ENCODE peak calls at places on chromosomes 3 and 15, in ten cellular contexts. One of them, this sample, is unnamed.
A peak's percentile ranks its signal among the peaks of the same experiment; 100 is the strongest.

GRCh38 chr3:46926039-46926438 is 48.5 kb downstream of the PTH1R start:
- DNase-seq in substantia nigra: no peak
- DNase-seq in activated B cell treated with CpG ODN at 0.5 μM for 24 hours: no peak
- DNase-seq in GM04503: no peak
- DNase-seq in neural crest cell: no peak
- DNase-seq in posterior vena cava: peak; percentile 78
- DNase-seq in activated gamma-delta T cell treated with Interleukin-2 at 50 U/mL for 16 hours: no peak
- DNase-seq in A549: no peak
- DNase-seq in H9: no peak
- DNase-seq in iPS DF 19.7: no peak
- DNase-seq in this sample: no peak

GRCh38 chr15:73051402-73051810 is 857 bp upstream of the NEO1 start:
- DNase-seq in substantia nigra: peak; percentile 27
- DNase-seq in activated B cell treated with CpG ODN at 0.5 μM for 24 hours: no peak
- DNase-seq in GM04503: no peak
- DNase-seq in neural crest cell: no peak
- DNase-seq in posterior vena cava: no peak
- DNase-seq in activated gamma-delta T cell treated with Interleukin-2 at 50 U/mL for 16 hours: no peak
- DNase-seq in A549: peak; percentile 38
- DNase-seq in H9: no peak
- DNase-seq in iPS DF 19.7: no peak
- DNase-seq in this sample: no peak

GRCh38 chr3:175605851-175606250 is 746.7 kb downstream of the NAALADL2 start:
- DNase-seq in substantia nigra: no peak
- DNase-seq in activated B cell treated with CpG ODN at 0.5 μM for 24 hours: no peak
- DNase-seq in GM04503: no peak
- DNase-seq in neural crest cell: no peak
- DNase-seq in posterior vena cava: no peak
- DNase-seq in activated gamma-delta T cell treated with Interleukin-2 at 50 U/mL for 16 hours: no peak
- DNase-seq in A549: no peak
- DNase-seq in H9: no peak
- DNase-seq in iPS DF 19.7: no peak
- DNase-seq in this sample: no peak

GRCh38 chr3:2568929-2569328 is 470.3 kb downstream of the CNTN4 start:
- DNase-seq in substantia nigra: no peak
- DNase-seq in activated B cell treated with CpG ODN at 0.5 μM for 24 hours: no peak
- DNase-seq in GM04503: no peak
- DNase-seq in neural crest cell: no peak
- DNase-seq in posterior vena cava: no peak
- DNase-seq in activated gamma-delta T cell treated with Interleukin-2 at 50 U/mL for 16 hours: no peak
- DNase-seq in A549: no peak
- DNase-seq in H9: no peak
- DNase-seq in iPS DF 19.7: no peak
- DNase-seq in this sample: no peak

GRCh38 chr3:54906763-54907162 is 21.1 kb downstream of the LRTM1 start:
- DNase-seq in substantia nigra: no peak
- DNase-seq in activated B cell treated with CpG ODN at 0.5 μM for 24 hours: no peak
- DNase-seq in GM04503: no peak
- DNase-seq in neural crest cell: no peak
- DNase-seq in posterior vena cava: no peak
- DNase-seq in activated gamma-delta T cell treated with Interleukin-2 at 50 U/mL for 16 hours: no peak
- DNase-seq in A549: no peak
- DNase-seq in H9: no peak
- DNase-seq in iPS DF 19.7: no peak
- DNase-seq in this sample: no peak

GRCh38 chr3:151236316-151236715 is 33.3 kb upstream of the GPR171 start:
- DNase-seq in substantia nigra: no peak
- DNase-seq in activated B cell treated with CpG ODN at 0.5 μM for 24 hours: no peak
- DNase-seq in GM04503: no peak
- DNase-seq in neural crest cell: no peak
- DNase-seq in posterior vena cava: no peak
- DNase-seq in activated gamma-delta T cell treated with Interleukin-2 at 50 U/mL for 16 hours: no peak
- DNase-seq in A549: no peak
- DNase-seq in H9: no peak
- DNase-seq in iPS DF 19.7: no peak
- DNase-seq in this sample: no peak

GRCh38 chr3:172511783-172512357 is 11.4 kb downstream of the TNFSF10 start:
- DNase-seq in substantia nigra: no peak
- DNase-seq in activated B cell treated with CpG ODN at 0.5 μM for 24 hours: no peak
- DNase-seq in GM04503: no peak
- DNase-seq in neural crest cell: no peak
- DNase-seq in posterior vena cava: peak; percentile 55
- DNase-seq in activated gamma-delta T cell treated with Interleukin-2 at 50 U/mL for 16 hours: no peak
- DNase-seq in A549: no peak
- DNase-seq in H9: no peak
- DNase-seq in iPS DF 19.7: no peak
- DNase-seq in this sample: no peak

GRCh38 chr3:163773136-163773535 is 1305.2 kb downstream of the SI start:
- DNase-seq in substantia nigra: no peak
- DNase-seq in activated B cell treated with CpG ODN at 0.5 μM for 24 hours: no peak
- DNase-seq in GM04503: no peak
- DNase-seq in neural crest cell: no peak
- DNase-seq in posterior vena cava: no peak
- DNase-seq in activated gamma-delta T cell treated with Interleukin-2 at 50 U/mL for 16 hours: no peak
- DNase-seq in A549: no peak
- DNase-seq in H9: no peak
- DNase-seq in iPS DF 19.7: no peak
- DNase-seq in this sample: no peak

GRCh38 chr15:70608156-70608555 is 155.2 kb downstream of the UACA start:
- DNase-seq in substantia nigra: no peak
- DNase-seq in activated B cell treated with CpG ODN at 0.5 μM for 24 hours: no peak
- DNase-seq in GM04503: no peak
- DNase-seq in neural crest cell: no peak
- DNase-seq in posterior vena cava: no peak
- DNase-seq in activated gamma-delta T cell treated with Interleukin-2 at 50 U/mL for 16 hours: no peak
- DNase-seq in A549: no peak
- DNase-seq in H9: no peak
- DNase-seq in iPS DF 19.7: no peak
- DNase-seq in this sample: no peak

GRCh38 chr15:88563638-88564037 is 17.2 kb upstream of the DET1 start:
- DNase-seq in substantia nigra: no peak
- DNase-seq in activated B cell treated with CpG ODN at 0.5 μM for 24 hours: no peak
- DNase-seq in GM04503: no peak
- DNase-seq in neural crest cell: no peak
- DNase-seq in posterior vena cava: no peak
- DNase-seq in activated gamma-delta T cell treated with Interleukin-2 at 50 U/mL for 16 hours: no peak
- DNase-seq in A549: no peak
- DNase-seq in H9: no peak
- DNase-seq in iPS DF 19.7: no peak
- DNase-seq in this sample: no peak

GRCh38 chr15:69910511-69910910 is 187.2 kb downstream of the TLE3 start:
- DNase-seq in substantia nigra: no peak
- DNase-seq in activated B cell treated with CpG ODN at 0.5 μM for 24 hours: no peak
- DNase-seq in GM04503: no peak
- DNase-seq in neural crest cell: no peak
- DNase-seq in posterior vena cava: no peak
- DNase-seq in activated gamma-delta T cell treated with Interleukin-2 at 50 U/mL for 16 hours: no peak
- DNase-seq in A549: no peak
- DNase-seq in H9: no peak
- DNase-seq in iPS DF 19.7: no peak
- DNase-seq in this sample: no peak

GRCh38 chr3:71360694-71361093 is 222.8 kb downstream of the FOXP1 start:
- DNase-seq in substantia nigra: no peak
- DNase-seq in activated B cell treated with CpG ODN at 0.5 μM for 24 hours: no peak
- DNase-seq in GM04503: no peak
- DNase-seq in neural crest cell: no peak
- DNase-seq in posterior vena cava: no peak
- DNase-seq in activated gamma-delta T cell treated with Interleukin-2 at 50 U/mL for 16 hours: no peak
- DNase-seq in A549: no peak
- DNase-seq in H9: no peak
- DNase-seq in iPS DF 19.7: no peak
- DNase-seq in this sample: no peak

GRCh38 chr15:40279437-40280141 is 3.3 kb downstream of the ANKRD63 start:
- DNase-seq in substantia nigra: peak; percentile 30
- DNase-seq in activated B cell treated with CpG ODN at 0.5 μM for 24 hours: peak; percentile 69
- DNase-seq in GM04503: no peak
- DNase-seq in neural crest cell: peak; percentile 89
- DNase-seq in posterior vena cava: peak; percentile 92
- DNase-seq in activated gamma-delta T cell treated with Interleukin-2 at 50 U/mL for 16 hours: peak; percentile 66
- DNase-seq in A549: peak; percentile 48
- DNase-seq in H9: peak; percentile 90
- DNase-seq in iPS DF 19.7: peak; percentile 57
- DNase-seq in this sample: peak; percentile 85

GRCh38 chr3:45064512-45065372 is 38.6 kb downstream of the CLEC3B start:
- DNase-seq in substantia nigra: no peak
- DNase-seq in activated B cell treated with CpG ODN at 0.5 μM for 24 hours: no peak
- DNase-seq in GM04503: peak; percentile 61
- DNase-seq in neural crest cell: no peak
- DNase-seq in posterior vena cava: no peak
- DNase-seq in activated gamma-delta T cell treated with Interleukin-2 at 50 U/mL for 16 hours: no peak
- DNase-seq in A549: no peak
- DNase-seq in H9: no peak
- DNase-seq in iPS DF 19.7: no peak
- DNase-seq in this sample: no peak

GRCh38 chr3:10421996-10422395 is 83.4 kb downstream of the ATP2B2 start:
- DNase-seq in substantia nigra: no peak
- DNase-seq in activated B cell treated with CpG ODN at 0.5 μM for 24 hours: no peak
- DNase-seq in GM04503: no peak
- DNase-seq in neural crest cell: no peak
- DNase-seq in posterior vena cava: no peak
- DNase-seq in activated gamma-delta T cell treated with Interleukin-2 at 50 U/mL for 16 hours: no peak
- DNase-seq in A549: no peak
- DNase-seq in H9: no peak
- DNase-seq in iPS DF 19.7: no peak
- DNase-seq in this sample: no peak

GRCh38 chr3:104768886-104769285 is 597.8 kb upstream of the ALCAM start:
- DNase-seq in substantia nigra: no peak
- DNase-seq in activated B cell treated with CpG ODN at 0.5 μM for 24 hours: no peak
- DNase-seq in GM04503: no peak
- DNase-seq in neural crest cell: no peak
- DNase-seq in posterior vena cava: no peak
- DNase-seq in activated gamma-delta T cell treated with Interleukin-2 at 50 U/mL for 16 hours: no peak
- DNase-seq in A549: no peak
- DNase-seq in H9: no peak
- DNase-seq in iPS DF 19.7: no peak
- DNase-seq in this sample: no peak

GRCh38 chr3:159627229-159627628 is 361.4 kb upstream of the IL12A start:
- DNase-seq in substantia nigra: no peak
- DNase-seq in activated B cell treated with CpG ODN at 0.5 μM for 24 hours: no peak
- DNase-seq in GM04503: no peak
- DNase-seq in neural crest cell: no peak
- DNase-seq in posterior vena cava: no peak
- DNase-seq in activated gamma-delta T cell treated with Interleukin-2 at 50 U/mL for 16 hours: no peak
- DNase-seq in A549: no peak
- DNase-seq in H9: no peak
- DNase-seq in iPS DF 19.7: no peak
- DNase-seq in this sample: no peak

GRCh38 chr3:189308594-189308993 is 136.8 kb downstream of the TPRG1 start:
- DNase-seq in substantia nigra: no peak
- DNase-seq in activated B cell treated with CpG ODN at 0.5 μM for 24 hours: no peak
- DNase-seq in GM04503: no peak
- DNase-seq in neural crest cell: no peak
- DNase-seq in posterior vena cava: no peak
- DNase-seq in activated gamma-delta T cell treated with Interleukin-2 at 50 U/mL for 16 hours: no peak
- DNase-seq in A549: no peak
- DNase-seq in H9: no peak
- DNase-seq in iPS DF 19.7: no peak
- DNase-seq in this sample: no peak

GRCh38 chr3:102206506-102207145 is 228.2 kb upstream of the ZPLD1 start:
- DNase-seq in substantia nigra: no peak
- DNase-seq in activated B cell treated with CpG ODN at 0.5 μM for 24 hours: no peak
- DNase-seq in GM04503: peak; percentile 81
- DNase-seq in neural crest cell: no peak
- DNase-seq in posterior vena cava: peak; percentile 93
- DNase-seq in activated gamma-delta T cell treated with Interleukin-2 at 50 U/mL for 16 hours: no peak
- DNase-seq in A549: no peak
- DNase-seq in H9: no peak
- DNase-seq in iPS DF 19.7: no peak
- DNase-seq in this sample: no peak

GRCh38 chr15:45187894-45188830 is at the start of gene SHF:
- DNase-seq in substantia nigra: no peak
- DNase-seq in activated B cell treated with CpG ODN at 0.5 μM for 24 hours: peak; percentile 55
- DNase-seq in GM04503: no peak
- DNase-seq in neural crest cell: peak; percentile 68
- DNase-seq in posterior vena cava: no peak
- DNase-seq in activated gamma-delta T cell treated with Interleukin-2 at 50 U/mL for 16 hours: peak; percentile 46
- DNase-seq in A549: peak; percentile 20
- DNase-seq in H9: peak; percentile 80
- DNase-seq in iPS DF 19.7: no peak
- DNase-seq in this sample: peak; percentile 47

GRCh38 chr15:92629276-92629974 is 26.1 kb downstream of the FAM174B start:
- DNase-seq in substantia nigra: no peak
- DNase-seq in activated B cell treated with CpG ODN at 0.5 μM for 24 hours: no peak
- DNase-seq in GM04503: no peak
- DNase-seq in neural crest cell: no peak
- DNase-seq in posterior vena cava: no peak
- DNase-seq in activated gamma-delta T cell treated with Interleukin-2 at 50 U/mL for 16 hours: no peak
- DNase-seq in A549: no peak
- DNase-seq in H9: no peak
- DNase-seq in iPS DF 19.7: no peak
- DNase-seq in this sample: no peak

GRCh38 chr3:4323246-4324027 is 20.3 kb downstream of the SETMAR start:
- DNase-seq in substantia nigra: no peak
- DNase-seq in activated B cell treated with CpG ODN at 0.5 μM for 24 hours: no peak
- DNase-seq in GM04503: no peak
- DNase-seq in neural crest cell: no peak
- DNase-seq in posterior vena cava: no peak
- DNase-seq in activated gamma-delta T cell treated with Interleukin-2 at 50 U/mL for 16 hours: no peak
- DNase-seq in A549: no peak
- DNase-seq in H9: no peak
- DNase-seq in iPS DF 19.7: no peak
- DNase-seq in this sample: no peak

GRCh38 chr3:4476507-4476906 is 9.4 kb upstream of the SUMF1 start:
- DNase-seq in substantia nigra: no peak
- DNase-seq in activated B cell treated with CpG ODN at 0.5 μM for 24 hours: no peak
- DNase-seq in GM04503: no peak
- DNase-seq in neural crest cell: no peak
- DNase-seq in posterior vena cava: no peak
- DNase-seq in activated gamma-delta T cell treated with Interleukin-2 at 50 U/mL for 16 hours: no peak
- DNase-seq in A549: no peak
- DNase-seq in H9: no peak
- DNase-seq in iPS DF 19.7: no peak
- DNase-seq in this sample: no peak

GRCh38 chr3:57012847-57013246 is 47.6 kb upstream of the SPATA12 start:
- DNase-seq in substantia nigra: no peak
- DNase-seq in activated B cell treated with CpG ODN at 0.5 μM for 24 hours: no peak
- DNase-seq in GM04503: no peak
- DNase-seq in neural crest cell: no peak
- DNase-seq in posterior vena cava: peak; percentile 75
- DNase-seq in activated gamma-delta T cell treated with Interleukin-2 at 50 U/mL for 16 hours: no peak
- DNase-seq in A549: no peak
- DNase-seq in H9: no peak
- DNase-seq in iPS DF 19.7: no peak
- DNase-seq in this sample: no peak

GRCh38 chr15:58870451-58870850 is 63.0 kb downstream of the SLTM start:
- DNase-seq in substantia nigra: no peak
- DNase-seq in activated B cell treated with CpG ODN at 0.5 μM for 24 hours: no peak
- DNase-seq in GM04503: no peak
- DNase-seq in neural crest cell: no peak
- DNase-seq in posterior vena cava: no peak
- DNase-seq in activated gamma-delta T cell treated with Interleukin-2 at 50 U/mL for 16 hours: no peak
- DNase-seq in A549: no peak
- DNase-seq in H9: no peak
- DNase-seq in iPS DF 19.7: no peak
- DNase-seq in this sample: no peak

GRCh38 chr3:149170672-149171071 is 41.2 kb downstream of the HPS3 start:
- DNase-seq in substantia nigra: no peak
- DNase-seq in activated B cell treated with CpG ODN at 0.5 μM for 24 hours: no peak
- DNase-seq in GM04503: no peak
- DNase-seq in neural crest cell: no peak
- DNase-seq in posterior vena cava: no peak
- DNase-seq in activated gamma-delta T cell treated with Interleukin-2 at 50 U/mL for 16 hours: no peak
- DNase-seq in A549: no peak
- DNase-seq in H9: no peak
- DNase-seq in iPS DF 19.7: no peak
- DNase-seq in this sample: no peak

This sample was measured in progenitor cell of endocrine pancreas.